ENCODE peak calls at places on chromosomes 11 and 22, in seven cellular contexts. F is psoas muscle, M is ovary, T is upper lobe of right lung, W is OCI-LY7, V is lower lobe of right lung, P is cardiac muscle cell. X is an unnamed sample.
A peak's percentile ranks its signal among the peaks of the same experiment; 100 is the strongest.

GRCh38 chr22:33986167-33986771 is 66.0 kb upstream of the LARGE1 start:
- DNase-seq in F (no peak), T (no peak), V (no peak), W (peak; percentile 30), M (no peak), P (no peak), X (no peak)

GRCh38 chr11:22711880-22712279 is 45.5 kb downstream of the GAS2 start:
- DNase-seq in M (no peak), P (no peak), T (no peak), V (no peak), F (no peak), W (no peak), X (no peak)

GRCh38 chr22:22422629-22423112 is 85.9 kb downstream of the ZNF280B start:
- DNase-seq in M (peak; percentile 64), T (peak; percentile 74), V (peak; percentile 70), P (peak; percentile 71), W (peak; percentile 99), F (peak; percentile 67), X (peak; percentile 55)

GRCh38 chr11:123054301-123055065 is 7.5 kb downstream of the HSPA8 start:
- DNase-seq in T (no peak), V (no peak), F (no peak), M (no peak), W (peak; percentile 88), P (peak; percentile 82), X (no peak)

GRCh38 chr11:4673781-4674180 is 23.9 kb downstream of the OR51E2 start:
- DNase-seq in T (no peak), P (no peak), W (no peak), F (no peak), V (no peak), M (no peak), X (no peak)

GRCh38 chr11:103624708-103625623 is 411.5 kb upstream of the DDI1 start:
- DNase-seq in M (no peak), V (no peak), T (no peak), P (peak; percentile 93), F (no peak), W (no peak), X (no peak)

GRCh38 chr11:12088047-12088481 is 22.3 kb upstream of the MICAL2 start:
- DNase-seq in W (no peak), M (no peak), F (peak; percentile 68), T (no peak), P (peak; percentile 68), V (no peak), X (no peak)

GRCh38 chr11:112318193-112318592 is 57.5 kb upstream of the PLET1 start:
- DNase-seq in M (no peak), P (peak; percentile 91), F (no peak), T (no peak), V (no peak), W (no peak), X (no peak)

GRCh38 chr11:73252577-73253191 is 19.5 kb upstream of the P2RY6 start:
- DNase-seq in V (no peak), P (no peak), T (no peak), M (no peak), F (peak; percentile 28), W (peak; percentile 42), X (no peak)

GRCh38 chr11:40062616-40063015 is 1396.8 kb downstream of the LRRC4C start:
- DNase-seq in F (no peak), P (no peak), V (no peak), W (no peak), M (no peak), T (no peak), X (no peak)

GRCh38 chr22:37626144-37626543 is 13.3 kb upstream of the SH3BP1 start:
- DNase-seq in F (peak; percentile 92), M (peak; percentile 89), W (no peak), P (peak; percentile 92), T (peak; percentile 82), V (peak; percentile 76), X (no peak)

GRCh38 chr11:77821349-77821851 is 456 bp downstream of the AAMDC start:
- DNase-seq in M (peak; percentile 36), F (peak; percentile 49), W (peak; percentile 16), V (no peak), T (peak; percentile 68), P (peak; percentile 55), X (no peak)

GRCh38 chr22:38982008-38982927 is at the start of gene APOBEC3B:
- DNase-seq in W (peak; percentile 47), V (peak; percentile 80), T (peak; percentile 79), F (peak; percentile 89), M (peak; percentile 90), P (peak; percentile 98), X (peak; percentile 58)

GRCh38 chr11:103359221-103359620 is 250.0 kb downstream of the DYNC2H1 start:
- DNase-seq in W (no peak), V (no peak), P (no peak), M (no peak), F (no peak), T (no peak), X (no peak)

GRCh38 chr22:40310081-40310770 is 36.1 kb upstream of the ADSL start:
- DNase-seq in P (peak; percentile 58), V (no peak), W (no peak), T (no peak), F (no peak), M (no peak), X (no peak)

GRCh38 chr11:130478881-130479280 is 30.4 kb downstream of the ADAMTS15 start:
- DNase-seq in M (no peak), V (no peak), P (peak; percentile 32), W (no peak), F (peak; percentile 56), T (no peak), X (no peak)

GRCh38 chr11:70250876-70251275 is 19.6 kb upstream of the PPFIA1 start:
- DNase-seq in P (no peak), T (no peak), V (no peak), F (peak; percentile 19), W (no peak), M (no peak), X (no peak)

GRCh38 chr22:28703436-28703835 is 23.8 kb upstream of the TTC28 start:
- DNase-seq in W (no peak), T (no peak), M (no peak), P (peak; percentile 28), F (no peak), V (no peak), X (no peak)

GRCh38 chr11:128963744-128964340 is 21.2 kb upstream of the TP53AIP1 start:
- DNase-seq in P (peak; percentile 6), M (no peak), T (no peak), V (no peak), F (no peak), W (no peak), X (no peak)

DNA sequence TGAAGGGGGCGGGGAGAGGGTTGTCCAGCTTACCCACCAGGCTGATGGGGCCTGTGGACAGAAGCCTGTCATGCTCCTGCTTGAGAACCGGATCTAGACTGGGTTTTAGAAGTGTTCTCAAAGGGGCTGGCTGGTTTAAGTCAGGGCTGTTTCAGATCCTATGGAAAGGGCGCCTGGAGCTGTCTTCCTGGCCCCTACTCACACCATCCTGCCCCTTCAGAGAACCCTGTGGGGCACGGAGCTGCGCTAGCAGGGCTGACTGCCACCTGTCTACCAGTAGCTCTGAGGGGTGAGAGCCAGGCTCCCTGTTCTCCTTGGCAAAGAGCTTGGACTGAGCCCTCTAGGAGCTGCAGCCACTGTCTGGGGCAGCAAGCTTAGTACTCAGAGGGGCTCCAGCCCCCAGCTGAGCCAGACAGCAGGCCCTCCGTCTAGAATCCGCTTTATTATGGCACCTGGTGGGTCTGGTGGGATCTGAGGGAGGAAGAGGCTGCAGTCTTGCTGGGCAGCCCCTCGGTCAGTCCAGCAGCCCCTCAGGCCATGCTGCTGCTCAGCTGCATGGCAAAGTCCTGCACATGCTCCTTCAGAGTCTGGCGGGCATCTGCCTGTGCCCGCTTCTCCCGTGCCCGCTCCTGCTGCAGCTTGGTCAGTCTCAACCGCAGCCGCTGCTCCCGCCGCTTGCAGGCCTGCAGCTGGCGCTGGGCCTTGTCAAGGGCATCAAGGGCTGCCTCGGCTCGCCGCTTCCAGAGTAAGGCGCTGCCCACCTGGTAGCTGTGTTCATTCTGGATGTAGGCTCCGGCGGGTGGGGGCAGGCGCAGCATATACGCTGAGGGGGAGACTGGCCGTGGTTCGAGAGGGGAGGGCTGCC is 2.3 kb downstream of the THAP7 start:
- DNase-seq in V (no peak), F (no peak), M (no peak), P (no peak), T (no peak), W (no peak), X (no peak)
- H3K27ac ChIP-seq in V (no peak overlapping the region), F (no peak overlapping the region), M (peak overlapping the region; percentile 94), P (no peak overlapping the region), T (no peak overlapping the region), W (peak overlapping the region; percentile 0), X (no peak overlapping the region)

GRCh38 chr11:64846998-64847666 is 2.7 kb upstream of the CDC42BPG start:
- DNase-seq in V (peak; percentile 94), M (peak; percentile 93), W (peak; percentile 88), F (peak; percentile 97), T (peak; percentile 97), P (peak; percentile 92), X (peak; percentile 97)
- H3K4me1 ChIP-seq in V (peaks cover 74% of the 10 kb centered on the region), M (peaks cover 7% of the 10 kb centered on the region), W (peaks cover 73% of the 10 kb centered on the region), F (peaks cover 41% of the 10 kb centered on the region), T (peaks cover 44% of the 10 kb centered on the region), P (peaks cover 6% of the 10 kb centered on the region), X (peaks cover 63% of the 10 kb centered on the region)

DNA sequence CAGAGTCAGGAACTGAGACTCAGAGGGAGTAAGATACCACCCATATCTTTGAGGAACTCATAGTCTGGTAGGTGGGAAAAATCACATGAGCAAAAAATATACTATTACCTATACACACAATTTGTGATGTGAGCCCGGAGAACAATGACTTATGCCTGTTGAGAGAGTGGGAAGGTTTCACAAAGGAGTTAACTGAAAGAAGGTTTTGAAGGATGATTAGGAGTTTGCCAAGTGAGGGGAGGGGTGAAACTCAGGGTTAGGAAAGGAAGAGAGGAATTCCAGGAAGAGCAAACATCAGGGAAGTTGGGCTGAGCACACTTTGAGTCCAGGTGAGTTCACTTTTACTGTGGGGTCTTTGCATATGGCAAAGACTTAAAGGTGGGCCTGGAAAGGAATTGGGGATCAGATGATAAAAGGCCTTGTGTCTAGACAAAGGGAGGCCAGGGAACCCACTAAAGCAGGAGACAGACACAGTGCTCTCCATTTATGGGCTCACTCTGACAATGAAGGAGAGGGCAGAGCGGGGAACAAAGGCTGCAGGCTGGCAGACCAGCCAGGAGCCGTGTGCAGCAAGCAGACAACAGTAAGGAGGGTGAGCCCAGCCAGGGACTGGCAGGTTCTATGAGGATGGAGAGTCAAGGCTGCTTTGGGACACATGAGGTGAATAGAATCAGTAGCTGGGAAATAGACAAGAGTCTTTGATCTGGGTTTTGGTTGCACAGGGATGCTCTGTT is 33.1 kb downstream of the TSPAN18 start:
- DNase-seq in F (no peak), P (no peak), T (no peak), W (no peak), V (no peak), M (no peak), X (no peak)
- H3K4me3 ChIP-seq in F (no peak overlapping the region), P (no peak overlapping the region), T (no peak overlapping the region), W (no peak overlapping the region), V (no peak overlapping the region), M (no peak overlapping the region), X (no peak overlapping the region)

GRCh38 chr22:46589141-46589748 is 30.9 kb upstream of the GRAMD4 start:
- DNase-seq in V (no peak), P (no peak), T (no peak), W (no peak), M (no peak), F (peak; percentile 36), X (no peak)

GRCh38 chr22:46589871-46590271 is 30.3 kb upstream of the GRAMD4 start:
- DNase-seq in M (no peak), W (no peak), F (peak; percentile 61), V (no peak), P (no peak), T (peak; percentile 59), X (no peak)

GRCh38 chr22:46588279-46589140 is 31.7 kb upstream of the GRAMD4 start:
- DNase-seq in T (peak; percentile 72), V (peak; percentile 51), W (peak; percentile 87), P (no peak), F (peak; percentile 64), M (no peak), X (no peak)

GRCh38 chr22:46591890-46592289 is 28.3 kb upstream of the GRAMD4 start:
- DNase-seq in W (no peak), M (no peak), P (no peak), V (no peak), T (no peak), F (no peak), X (no peak)

GRCh38 chr22:46590334-46590733 is 29.9 kb upstream of the GRAMD4 start:
- DNase-seq in W (no peak), V (peak; percentile 43), P (no peak), F (peak; percentile 57), M (no peak), T (peak; percentile 70), X (no peak)
- H3K27ac ChIP-seq in W (peak overlapping the region; percentile 83), V (no peak overlapping the region), P (peak overlapping the region; percentile 92), F (peak overlapping the region; percentile 30), M (no peak overlapping the region), T (no peak overlapping the region), X (no peak overlapping the region)